ENCODE peak calls at places on chromosome 1, in six cellular contexts. O is HCT116, G is GM12878, Q is HepG2, U is K562, F is H1. T is an unnamed sample. For H4K20me1, the result is how much of the 10 kb centered on the place peaks cover.

GRCh38 chr1:211377539-211378461 is 51.2 kb downstream of the TRAF5 start:
- DNase-seq in F (no peak), G (no peak), O (no peak), U (no peak), Q (no peak), T (no peak)

GRCh38 chr1:164683235-164683634 is 124.3 kb downstream of the PBX1 start:
- DNase-seq in Q (no peak), F (no peak), O (peak), U (no peak), G (no peak), T (no peak)

GRCh38 chr1:24909388-24909898 is 20.6 kb downstream of the RUNX3 start:
- DNase-seq in Q (peak), U (peak), G (no peak), O (no peak), F (peak), T (no peak)

GRCh38 chr1:202968895-202969295 is 1.8 kb upstream of the CYB5R1 start:
- DNase-seq in G (peak), O (peak), Q (peak), U (peak), F (peak), T (peak)

GRCh38 chr1:23980725-23981063 is 567 bp upstream of the SRSF10 start:
- DNase-seq in U (peak), F (peak), Q (no peak), O (peak), G (no peak), T (peak)

GRCh38 chr1:153688283-153688682 is 9.8 kb downstream of the NPR1 start:
- DNase-seq in F (no peak), U (no peak), Q (no peak), G (no peak), O (no peak), T (no peak)

GRCh38 chr1:97999320-97999719 is 78.5 kb upstream of the DPYD start:
- DNase-seq in U (no peak), F (no peak), G (no peak), O (no peak), Q (no peak), T (no peak)

GRCh38 chr1:35637401-35637809 is 3.9 kb downstream of the PSMB2 start:
- DNase-seq in U (no peak), Q (peak), F (no peak), O (no peak), G (peak), T (no peak)

GRCh38 chr1:112995890-112996289 is 39.9 kb upstream of the SLC16A1 start:
- DNase-seq in G (no peak), O (no peak), U (no peak), Q (no peak), F (no peak), T (no peak)

GRCh38 chr1:218357211-218357892 is 12.2 kb downstream of the TGFB2 start:
- DNase-seq in F (peak), U (no peak), G (no peak), Q (no peak), O (no peak), T (no peak)

GRCh38 chr1:218357893-218358232 is 12.7 kb downstream of the TGFB2 start:
- DNase-seq in O (no peak), G (no peak), F (no peak), U (no peak), Q (no peak), T (no peak)

GRCh38 chr1:218353656-218354055 is 8.5 kb downstream of the TGFB2 start:
- DNase-seq in U (no peak), G (no peak), O (no peak), Q (no peak), F (no peak), T (no peak)

GRCh38 chr1:218351617-218352438 is 6.7 kb downstream of the TGFB2 start:
- DNase-seq in G (no peak), Q (no peak), U (no peak), O (no peak), F (peak), T (peak)

GRCh38 chr1:218355269-218355668 is 10.1 kb downstream of the TGFB2 start:
- DNase-seq in Q (no peak), O (no peak), F (peak), G (no peak), U (no peak), T (no peak)
- H4K20me1 ChIP-seq in Q (under half), O (under half), F (under half), G (under half), U (under half), T (under half)

GRCh38 chr1:183597656-183598055 is 7.4 kb upstream of the NCF2 start:
- DNase-seq in G (no peak), O (no peak), U (no peak), F (no peak), Q (no peak), T (no peak)

GRCh38 chr1:183598386-183598785 is 8.1 kb upstream of the NCF2 start:
- DNase-seq in U (no peak), F (no peak), G (no peak), O (no peak), Q (no peak), T (no peak)

GRCh38 chr1:183602510-183602909 is 12.3 kb upstream of the NCF2 start:
- DNase-seq in G (no peak), O (no peak), U (no peak), Q (no peak), F (peak), T (no peak)

GRCh38 chr1:183596500-183596899 is 6.2 kb upstream of the NCF2 start:
- DNase-seq in G (no peak), U (no peak), Q (no peak), F (no peak), O (no peak), T (no peak)

GRCh38 chr1:183600136-183600535 is 9.9 kb upstream of the NCF2 start:
- DNase-seq in O (no peak), F (no peak), Q (no peak), G (no peak), U (no peak), T (no peak)
- TF ChIP-seq JUND in O (no peak), F (no peak), Q (no peak), G (no peak), U (peak), T (peak)

DNA sequence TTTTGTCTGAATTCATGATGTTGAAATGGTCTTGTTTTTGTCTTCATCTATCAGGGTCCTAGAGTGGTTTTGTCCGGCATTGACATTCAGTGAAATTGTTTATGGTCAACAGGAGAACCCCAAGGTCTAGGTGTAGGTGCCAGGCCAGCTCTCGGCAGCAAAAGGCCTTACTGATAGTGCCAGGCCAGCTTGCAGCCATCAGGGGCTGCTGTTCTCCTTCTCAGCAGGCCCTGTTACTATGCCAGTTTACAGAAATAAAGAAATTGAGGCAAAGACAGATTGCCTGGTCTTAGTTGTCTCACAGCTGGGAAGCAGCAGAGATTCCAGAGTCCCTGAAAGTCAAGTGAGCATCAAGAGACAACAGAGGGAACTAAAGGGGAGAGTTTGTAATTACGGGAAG is 12.0 kb downstream of the HMGB4 start:
- DNase-seq in O (no peak), F (no peak), G (no peak), Q (no peak), U (no peak), T (no peak)
- H4K20me1 ChIP-seq in O (under half), F (under half), G (under half), Q (under half), U (under half), T (under half)

GRCh38 chr1:26831546-26832248 is 5.2 kb downstream of the ZDHHC18 start:
- DNase-seq in U (no peak), F (no peak), Q (peak), G (no peak), O (no peak), T (no peak)
- TF ChIP-seq JUND in U (no peak), F (no peak), Q (peak), G (no peak), O (no peak), T (no peak)

GRCh38 chr1:204400893-204401510 is 10.6 kb downstream of the PPP1R15B start:
- DNase-seq in G (no peak), U (peak), F (peak), O (no peak), Q (no peak), T (no peak)
- H4K20me1 ChIP-seq in G (under half), U (under half), F (under half), O (under half), Q (under half), T (half or more)

GRCh38 chr1:9037476-9038337 is 11.5 kb upstream of the SLC2A7 start:
- DNase-seq in F (no peak), G (peak), O (no peak), Q (no peak), U (no peak), T (no peak)
- TF ChIP-seq JUND in F (no peak), G (no peak), O (no peak), Q (no peak), U (no peak), T (no peak)